ENCODE peak calls at places on chromosome 10, in eight cellular contexts. B is T-helper 2 cell; W is H4; D is Calu3; X is activated CD4-positive, alpha-beta T cell treated with anti-CD3 and anti-CD28 coated beads for 48 hours; I is fibroblast of the aortic adventitia; J is AML-193; V is NCI-H1092. G is an unnamed sample.

GRCh38 chr10:117631276-117632151 is 89.0 kb downstream of the EMX2 start:
- DNase-seq in D (no peak), B (no peak), I (no peak), X (no peak), V (no peak), W (no peak), J (no peak), G (no peak)

GRCh38 chr10:8510471-8510870 is 456.0 kb downstream of the GATA3 start:
- DNase-seq in D (no peak), B (no peak), W (no peak), V (no peak), X (no peak), I (no peak), J (no peak), G (no peak)

GRCh38 chr10:73439055-73439454 is 5.7 kb upstream of the MSS51 start:
- DNase-seq in V (no peak), D (no peak), X (no peak), B (no peak), W (no peak), I (peak), J (no peak), G (no peak)

GRCh38 chr10:34305189-34305588 is 509.9 kb downstream of the PARD3 start:
- DNase-seq in J (no peak), D (peak), I (no peak), W (no peak), V (no peak), B (no peak), X (peak), G (no peak)

GRCh38 chr10:110568055-110568735 is 700 bp downstream of the SMC3 start:
- DNase-seq in X (peak), J (peak), B (peak), V (peak), I (no peak), D (no peak), W (no peak), G (peak)

GRCh38 chr10:93854985-93855384 is 38.8 kb upstream of the SLC35G1 start:
- DNase-seq in J (no peak), D (no peak), X (no peak), W (no peak), I (peak), V (no peak), B (no peak), G (no peak)

GRCh38 chr10:126569513-126570447 is 100.7 kb downstream of the C10orf90 start:
- DNase-seq in X (no peak), J (no peak), B (no peak), I (peak), W (peak), D (no peak), V (no peak), G (no peak)

GRCh38 chr10:72320676-72321247 is 34.0 kb downstream of the DNAJB12 start:
- DNase-seq in B (peak), J (peak), X (peak), I (peak), V (no peak), D (peak), W (peak), G (no peak)

GRCh38 chr10:21020545-21020944 is 123.4 kb upstream of the NEBL start:
- DNase-seq in I (no peak), W (peak), X (peak), D (peak), B (no peak), J (no peak), V (no peak), G (no peak)

GRCh38 chr10:97163646-97164535 is 21.9 kb downstream of the SLIT1 start:
- DNase-seq in W (no peak), X (no peak), V (no peak), B (no peak), J (no peak), I (no peak), D (no peak), G (no peak)

GRCh38 chr10:78555128-78555527 is 513.6 kb upstream of the ZMIZ1 start:
- DNase-seq in J (no peak), B (no peak), V (no peak), X (no peak), W (no peak), I (no peak), D (no peak), G (no peak)

GRCh38 chr10:97279121-97279815 is 13.2 kb downstream of the ARHGAP19 start:
- DNase-seq in V (no peak), I (peak), W (peak), B (no peak), J (no peak), D (no peak), X (no peak), G (no peak)

GRCh38 chr10:130436633-130437032 is 300.4 kb downstream of the GLRX3 start:
- DNase-seq in J (no peak), D (no peak), W (no peak), V (no peak), B (no peak), X (no peak), I (no peak), G (no peak)

GRCh38 chr10:48935141-48935540 is 4.5 kb downstream of the LRRC18 start:
- DNase-seq in V (no peak), I (no peak), X (no peak), W (no peak), J (no peak), B (no peak), D (no peak), G (no peak)

GRCh38 chr10:24950439-24950838 is 2.0 kb downstream of the PRTFDC1 start:
- DNase-seq in D (no peak), V (no peak), I (no peak), W (no peak), X (no peak), B (no peak), J (no peak), G (no peak)

GRCh38 chr10:43055991-43056567 is 20.8 kb upstream of the RET start:
- DNase-seq in B (no peak), J (no peak), W (no peak), I (no peak), V (no peak), X (no peak), D (no peak), G (no peak)

GRCh38 chr10:28776519-28776918 is 99.2 kb downstream of the BAMBI start:
- DNase-seq in J (no peak), W (no peak), D (no peak), V (no peak), X (no peak), I (no peak), B (no peak), G (no peak)

GRCh38 chr10:80204193-80204714 is 1.1 kb downstream of the ANXA11 start:
- DNase-seq in J (no peak), I (no peak), V (no peak), D (peak), B (no peak), X (peak), W (no peak), G (no peak)

GRCh38 chr10:21811245-21811585 is 192.3 kb downstream of the DNAJC1 start:
- DNase-seq in X (no peak), V (no peak), W (no peak), J (no peak), I (peak), B (no peak), D (no peak), G (no peak)

GRCh38 chr10:132714096-132714721 is 71.7 kb downstream of the NKX6-2 start:
- DNase-seq in W (no peak), D (no peak), X (no peak), I (no peak), V (no peak), J (no peak), B (no peak), G (no peak)

GRCh38 chr10:61929555-61929954 is 28.1 kb downstream of the ARID5B start:
- DNase-seq in I (no peak), X (no peak), V (no peak), D (no peak), B (no peak), J (no peak), W (no peak), G (no peak)

GRCh38 chr10:3887885-3888476 is 103.0 kb upstream of the KLF6 start:
- DNase-seq in J (no peak), W (peak), X (peak), D (peak), B (peak), I (peak), V (no peak), G (no peak)

GRCh38 chr10:33900591-33900990 is 566.1 kb upstream of the NRP1 start:
- DNase-seq in B (no peak), V (no peak), W (no peak), J (no peak), I (peak), X (no peak), D (no peak), G (no peak)

GRCh38 chr10:73910764-73911552 is at the start of gene PLAU:
- DNase-seq in V (no peak), J (peak), I (no peak), X (peak), W (no peak), D (peak), B (peak), G (peak)

GRCh38 chr10:79070091-79070610 is 1.4 kb downstream of the ZMIZ1 start:
- DNase-seq in J (no peak), X (no peak), W (no peak), I (peak), D (peak), B (no peak), V (no peak), G (no peak)

GRCh38 chr10:58637372-58637771 is 124.7 kb downstream of the BICC1 start:
- DNase-seq in V (no peak), I (peak), X (no peak), D (peak), W (peak), B (no peak), J (no peak), G (no peak)

GRCh38 chr10:43112608-43112961 is 25.7 kb upstream of the CSGALNACT2 start:
- DNase-seq in D (no peak), X (no peak), V (no peak), B (no peak), W (no peak), I (no peak), J (no peak), G (no peak)

G was measured in NCI-H1105 treated with DMSO at 0.1 percent for 48 hours.